ENCODE peak calls at places on chromosome 4, in nine cellular contexts. B, T, O, K, I, Q, M, G and U are unnamed samples.

GRCh38 chr4:78811034-78811433 is 34.9 kb downstream of the BMP2K start:
- DNase-seq in B (no peak), I (no peak), K (no peak), T (no peak), O (no peak), G (no peak), Q (no peak), M (no peak), U (no peak)

GRCh38 chr4:176841730-176842129 is 49.0 kb upstream of the VEGFC start:
- DNase-seq in M (no peak), K (no peak), G (no peak), Q (no peak), T (no peak), I (no peak), O (no peak), B (no peak), U (no peak)

GRCh38 chr4:602559-602942 is 22.8 kb upstream of the PDE6B start:
- DNase-seq in M (no peak), G (peak; percentile 69), O (peak; percentile 73), I (no peak), T (peak; percentile 73), Q (no peak), K (no peak), B (peak; percentile 96), U (no peak)

GRCh38 chr4:159197885-159198269 is 95.0 kb downstream of the RAPGEF2 start:
- DNase-seq in B (no peak), O (no peak), M (no peak), K (no peak), I (no peak), T (no peak), G (no peak), Q (no peak), U (no peak)

GRCh38 chr4:1362521-1362920 is 15.5 kb downstream of the UVSSA start:
- DNase-seq in K (no peak), M (no peak), I (no peak), Q (no peak), G (no peak), O (no peak), B (no peak), T (no peak), U (no peak)

GRCh38 chr4:83490876-83491450 is 6.1 kb upstream of the ABRAXAS1 start:
- DNase-seq in O (no peak), B (peak; percentile 64), T (peak; percentile 68), M (no peak), I (no peak), Q (no peak), K (peak; percentile 22), G (no peak), U (no peak)

GRCh38 chr4:20430555-20430954 is 178.8 kb downstream of the SLIT2 start:
- DNase-seq in I (no peak), T (no peak), G (no peak), Q (no peak), B (no peak), M (no peak), K (no peak), O (no peak), U (no peak)

GRCh38 chr4:181650033-181650825 is 593.0 kb upstream of the TENM3 start:
- DNase-seq in B (no peak), T (no peak), K (no peak), Q (no peak), G (no peak), M (no peak), O (no peak), I (no peak), U (no peak)

GRCh38 chr4:145679520-145679919 is 426 bp upstream of the C4orf51 start:
- DNase-seq in G (peak; percentile 32), Q (no peak), O (no peak), T (no peak), K (no peak), M (peak; percentile 62), I (peak; percentile 69), B (no peak), U (no peak)

GRCh38 chr4:3342182-3342854 is 49.5 kb downstream of the RGS12 start:
- DNase-seq in K (no peak), Q (no peak), O (no peak), I (no peak), T (no peak), M (no peak), B (no peak), G (no peak), U (no peak)

GRCh38 chr4:184861047-184861446 is 35.3 kb upstream of the ACSL1 start:
- DNase-seq in I (no peak), K (no peak), Q (no peak), B (no peak), M (no peak), G (no peak), T (no peak), O (no peak), U (no peak)

GRCh38 chr4:7876096-7876993 is 63.3 kb downstream of the AFAP1 start:
- DNase-seq in T (peak; percentile 8), Q (no peak), G (no peak), M (no peak), O (no peak), I (peak; percentile 72), B (peak; percentile 58), K (no peak), U (no peak)

GRCh38 chr4:158121203-158121586 is 51.6 kb downstream of the GASK1B start:
- DNase-seq in Q (no peak), G (no peak), T (no peak), O (no peak), B (no peak), K (no peak), M (no peak), I (peak; percentile 79), U (no peak)

GRCh38 chr4:1364217-1364616 is 17.2 kb downstream of the UVSSA start:
- DNase-seq in G (no peak), I (no peak), Q (no peak), K (no peak), O (no peak), T (no peak), B (no peak), M (no peak), U (no peak)

GRCh38 chr4:140637836-140638235 is 69.1 kb upstream of the UCP1 start:
- DNase-seq in T (peak; percentile 49), K (no peak), Q (no peak), O (no peak), M (no peak), G (no peak), B (peak; percentile 79), I (no peak), U (no peak)

GRCh38 chr4:143185253-143186107 is 763 bp downstream of the USP38 start:
- DNase-seq in Q (no peak), B (peak; percentile 65), O (peak; percentile 52), M (peak; percentile 6), K (no peak), T (peak; percentile 10), I (peak; percentile 67), G (no peak), U (no peak)

GRCh38 chr4:127732623-127733199 is 2.5 kb downstream of the SLC25A31 start:
- DNase-seq in O (no peak), M (no peak), B (peak; percentile 68), T (peak; percentile 42), G (no peak), I (no peak), K (peak; percentile 25), Q (no peak), U (no peak)

GRCh38 chr4:5050520-5050955 is 742 bp upstream of the STK32B start:
- DNase-seq in M (peak; percentile 43), Q (peak; percentile 93), I (peak; percentile 87), B (peak; percentile 91), O (peak; percentile 77), T (peak; percentile 77), K (peak; percentile 53), G (peak; percentile 77), U (peak; percentile 84)

GRCh38 chr4:153488006-153488718 is 22.0 kb downstream of the TMEM131L start:
- DNase-seq in M (no peak), Q (peak; percentile 92), B (no peak), T (no peak), I (no peak), G (no peak), O (no peak), K (no peak), U (no peak)

GRCh38 chr4:169212981-169213380 is 57.8 kb downstream of the SH3RF1 start:
- DNase-seq in G (no peak), Q (no peak), B (no peak), I (no peak), O (no peak), K (no peak), T (no peak), M (no peak), U (no peak)

GRCh38 chr4:169220446-169220845 is 50.3 kb downstream of the SH3RF1 start:
- DNase-seq in B (no peak), K (no peak), T (no peak), Q (no peak), O (no peak), I (no peak), M (no peak), G (no peak), U (no peak)

GRCh38 chr4:169219440-169219839 is 51.3 kb downstream of the SH3RF1 start:
- DNase-seq in B (no peak), O (no peak), I (no peak), M (peak; percentile 27), Q (no peak), T (no peak), G (no peak), K (no peak), U (no peak)

GRCh38 chr4:169210516-169211108 is 60.1 kb downstream of the SH3RF1 start:
- DNase-seq in K (no peak), T (no peak), G (no peak), O (no peak), Q (no peak), I (no peak), M (no peak), B (no peak), U (no peak)

GRCh38 chr4:169215656-169216055 is 55.1 kb downstream of the SH3RF1 start:
- DNase-seq in M (no peak), T (no peak), G (no peak), I (no peak), O (no peak), K (no peak), Q (no peak), B (no peak), U (no peak)
- TF ChIP-seq POLR2AphosphoS5 in M (no peak), T (no peak), G (no peak), I (no peak), O (no peak), K (no peak), Q (no peak), B (no peak), U (no peak)

GRCh38 chr4:57080781-57081650 is 29.2 kb downstream of the IGFBP7 start:
- DNase-seq in T (no peak), O (no peak), I (no peak), B (no peak), G (no peak), K (no peak), M (peak; percentile 20), Q (no peak), U (no peak)
- TF ChIP-seq POLR2AphosphoS5 in T (no peak), O (no peak), I (peak; percentile 52), B (no peak), G (peak; percentile 8), K (no peak), M (peak; percentile 55), Q (peak; percentile 19), U (no peak)

GRCh38 chr4:39562792-39563191 is 35.6 kb upstream of the UGDH start:
- DNase-seq in G (no peak), O (no peak), B (no peak), K (no peak), M (no peak), Q (no peak), I (no peak), T (no peak), U (no peak)
- TF ChIP-seq POLR2AphosphoS5 in G (no peak), O (no peak), B (no peak), K (no peak), M (no peak), Q (no peak), I (no peak), T (no peak), U (no peak)

GRCh38 chr4:93791570-93792195 is 36.9 kb upstream of the ATOH1 start:
- DNase-seq in G (peak; percentile 59), M (peak; percentile 32), I (no peak), K (peak; percentile 8), B (peak; percentile 89), Q (no peak), O (no peak), T (peak; percentile 46), U (no peak)
- TF ChIP-seq POLR2AphosphoS5 in G (no peak), M (no peak), I (no peak), K (no peak), B (no peak), Q (no peak), O (no peak), T (no peak), U (no peak)